ENCODE peak calls at places on chromosomes 2 and 18, in five cellular contexts. X is right cardiac atrium, Z is adrenal gland, I is hepatocyte, Y is tibial artery. L is an unnamed sample.

GRCh38 chr2:63078852-63079606 is 28.4 kb downstream of the OTX1 start:
- DNase-seq in X (no peak), Z (no peak), I (no peak), Y (no peak), L (no peak)

GRCh38 chr2:56132138-56132537 is 51.7 kb upstream of the CCDC85A start:
- DNase-seq in X (no peak), Z (no peak), I (peak; percentile 46), Y (no peak), L (no peak)

GRCh38 chr18:58922995-58923394 is 58.3 kb downstream of the ZNF532 start:
- DNase-seq in X (no peak), Z (no peak), I (no peak), Y (no peak), L (no peak)

GRCh38 chr2:40184551-40184950 is 267.3 kb downstream of the SLC8A1 start:
- DNase-seq in X (no peak), Z (no peak), I (no peak), Y (no peak), L (no peak)

GRCh38 chr2:51866361-51866760 is 834.4 kb upstream of the NRXN1 start:
- DNase-seq in X (no peak), Z (no peak), I (no peak), Y (no peak), L (no peak)

GRCh38 chr2:84300030-84301029 is 158.8 kb downstream of the SUCLG1 start:
- DNase-seq in X (no peak), Z (no peak), I (no peak), Y (no peak), L (no peak)

GRCh38 chr2:241017228-241017940 is 19.0 kb downstream of the SNED1 start:
- DNase-seq in X (no peak), Z (no peak), I (no peak), Y (peak; percentile 15), L (peak; percentile 36)

GRCh38 chr2:85710687-85711577 is 16.8 kb downstream of the GNLY start:
- DNase-seq in X (peak; percentile 83), Z (no peak), I (no peak), Y (peak; percentile 64), L (peak; percentile 80)

GRCh38 chr18:6920099-6920955 is 190.8 kb downstream of the ARHGAP28 start:
- DNase-seq in X (no peak), Z (peak; percentile 75), I (peak; percentile 72), Y (peak; percentile 47), L (no peak)

GRCh38 chr18:13242797-13243196 is 24.2 kb downstream of the LDLRAD4 start:
- DNase-seq in X (no peak), Z (no peak), I (no peak), Y (peak; percentile 2), L (no peak)

GRCh38 chr2:239462671-239463506 is 62.1 kb upstream of the HDAC4 start:
- DNase-seq in X (peak; percentile 22), Z (peak; percentile 19), I (no peak), Y (no peak), L (no peak)

GRCh38 chr2:97735161-97735561 is 21.8 kb downstream of the ZAP70 start:
- DNase-seq in X (no peak), Z (no peak), I (no peak), Y (no peak), L (no peak)

GRCh38 chr2:236536727-236537398 is 32.8 kb upstream of the ACKR3 start:
- DNase-seq in X (no peak), Z (no peak), I (no peak), Y (no peak), L (no peak)

GRCh38 chr2:23401427-23402204 is 16.6 kb downstream of the KLHL29 start:
- DNase-seq in X (no peak), Z (peak; percentile 15), I (no peak), Y (no peak), L (no peak)

GRCh38 chr2:9027884-9028283 is 24.4 kb upstream of the MBOAT2 start:
- DNase-seq in X (no peak), Z (no peak), I (no peak), Y (no peak), L (no peak)

GRCh38 chr2:109185801-109186570 is 57.0 kb downstream of the SH3RF3 start:
- DNase-seq in X (peak; percentile 87), Z (peak; percentile 87), I (no peak), Y (peak; percentile 73), L (no peak)

GRCh38 chr2:166411473-166412230 is 35.9 kb upstream of the SCN9A start:
- DNase-seq in X (no peak), Z (no peak), I (no peak), Y (no peak), L (no peak)

GRCh38 chr2:182866095-182866460 is 359 bp downstream of the FRZB start:
- DNase-seq in X (peak; percentile 64), Z (no peak), I (peak; percentile 31), Y (peak; percentile 36), L (no peak)

GRCh38 chr2:199468561-199469513 is 11.1 kb upstream of the SATB2 start:
- DNase-seq in X (no peak), Z (no peak), I (peak; percentile 20), Y (no peak), L (no peak)

GRCh38 chr18:12883003-12883683 is 894 bp downstream of the PTPN2 start:
- DNase-seq in X (no peak), Z (no peak), I (peak; percentile 69), Y (peak; percentile 31), L (no peak)

GRCh38 chr2:101116841-101117552 is 34.2 kb downstream of the TBC1D8 start:
- DNase-seq in X (no peak), Z (no peak), I (no peak), Y (no peak), L (no peak)
- H3K27ac ChIP-seq in X (peak overlapping the region; percentile 99), Z (no peak overlapping the region), I (no peak overlapping the region), Y (no peak overlapping the region), L (peak overlapping the region; percentile 89)

GRCh38 chr18:31321719-31322118 is 3.8 kb downstream of the DSG1 start:
- DNase-seq in X (no peak), Z (no peak), I (no peak), Y (no peak), L (no peak)
- H3K27ac ChIP-seq in X (no peak overlapping the region), Z (no peak overlapping the region), I (no peak overlapping the region), Y (no peak overlapping the region), L (no peak overlapping the region)

DNA sequence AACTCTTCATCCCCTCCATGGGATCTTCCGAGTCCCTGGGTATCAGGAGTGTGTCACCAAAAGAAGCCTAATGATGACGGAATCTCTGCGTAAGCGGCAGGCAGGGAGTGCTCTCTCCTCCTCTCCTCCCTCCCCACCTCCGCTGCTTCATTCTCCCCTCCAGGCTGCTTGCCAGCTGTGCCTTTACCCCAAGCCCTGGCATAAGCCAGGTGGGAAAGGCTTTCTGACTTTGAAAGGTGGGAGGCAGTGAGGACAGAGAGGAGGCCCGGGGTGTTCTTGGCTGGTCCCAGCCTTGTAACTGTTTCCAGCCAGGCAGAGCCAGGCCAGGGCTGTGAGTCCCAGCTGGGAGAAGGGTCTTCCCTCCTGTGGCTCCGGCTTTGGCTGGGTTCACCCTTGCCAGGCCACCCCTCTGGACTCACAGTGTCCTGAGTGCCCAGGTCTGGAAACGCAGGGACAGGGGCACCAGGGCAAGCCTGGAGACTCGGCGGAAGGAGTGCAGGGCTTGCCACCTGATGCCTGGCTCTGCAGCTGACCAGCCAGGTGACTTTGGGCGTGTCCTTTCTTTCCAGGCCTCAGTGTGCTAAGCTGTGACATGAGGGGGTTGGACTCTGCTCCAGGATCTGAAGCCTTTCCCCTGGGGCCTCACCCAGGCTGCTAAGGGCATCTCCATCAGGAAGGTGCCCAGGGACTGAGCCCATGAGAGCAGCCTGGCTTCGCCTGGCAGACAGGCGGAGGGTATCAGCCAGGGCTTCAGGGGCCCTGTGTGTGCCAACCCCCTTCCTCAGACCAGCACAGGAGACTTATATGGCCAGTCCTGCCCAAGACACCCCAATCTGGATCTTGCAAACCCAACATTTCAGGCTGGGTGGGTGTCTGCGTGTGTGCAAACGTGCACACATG is 32.7 kb upstream of the HPCAL1 start:
- DNase-seq in X (no peak), Z (peak; percentile 18), I (peak; percentile 61), Y (no peak), L (no peak)
- H3K27ac ChIP-seq in X (no peak overlapping the region), Z (no peak overlapping the region), I (peak overlapping the region; percentile 62), Y (no peak overlapping the region), L (no peak overlapping the region)

DNA sequence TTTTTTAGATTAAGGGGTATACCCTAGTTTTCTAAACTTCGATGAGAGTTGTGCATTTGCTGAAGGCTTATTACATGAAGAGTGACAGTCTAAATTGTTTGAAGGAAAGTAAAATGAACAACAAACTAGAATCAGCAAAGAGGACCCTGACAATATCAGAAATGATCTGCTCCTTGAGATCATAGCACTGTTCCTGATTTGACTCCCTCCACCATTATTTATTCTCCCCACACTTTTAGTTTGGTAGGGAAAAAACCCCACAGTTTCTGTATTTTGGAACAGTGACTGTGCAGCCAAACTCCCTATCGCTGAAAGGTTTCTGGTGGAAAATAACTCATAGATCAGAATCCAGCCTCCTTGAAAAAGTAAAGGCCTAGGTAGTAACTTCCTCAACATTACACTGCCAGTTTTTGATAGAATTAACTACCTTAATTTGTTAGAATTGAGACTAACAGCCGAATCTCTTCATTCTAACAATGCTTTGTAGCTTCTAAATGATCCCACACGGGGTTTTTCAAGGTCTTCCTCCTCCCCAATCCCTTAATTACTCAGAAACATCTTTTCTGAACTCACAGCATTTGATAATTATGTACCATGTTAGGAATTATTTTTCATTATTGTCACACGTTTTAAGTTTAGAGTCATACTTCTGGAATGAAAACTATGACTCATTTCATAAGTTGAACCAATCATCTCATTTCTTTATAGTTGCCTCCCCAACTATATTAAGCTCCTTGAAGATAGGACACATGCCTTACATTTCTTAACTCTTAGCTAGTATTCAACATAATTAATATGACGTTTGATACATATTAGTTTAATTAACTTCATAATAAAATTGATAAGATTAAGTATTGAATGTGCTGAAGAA is 2.9 kb downstream of the MYL12A start:
- DNase-seq in X (no peak), Z (no peak), I (no peak), Y (no peak), L (no peak)
- H3K27ac ChIP-seq in X (peak overlapping the region; percentile 47), Z (peak overlapping the region; percentile 48), I (peak overlapping the region; percentile 79), Y (peak overlapping the region; percentile 98), L (peak overlapping the region; percentile 99)

GRCh38 chr2:163347982-163348842 is 387.6 kb downstream of the FIGN start:
- DNase-seq in X (peak; percentile 92), Z (peak; percentile 79), I (peak; percentile 91), Y (peak; percentile 64), L (peak; percentile 91)
- H3K27ac ChIP-seq in X (peak overlapping the region; percentile 94), Z (peak overlapping the region; percentile 65), I (peak overlapping the region; percentile 92), Y (peak overlapping the region; percentile 91), L (peak overlapping the region; percentile 82)

L was measured in right atrium auricular region.